ENCODE peak calls at places on chromosomes 1 and 21, in ten cellular contexts. R is CD8-positive, alpha-beta T cell; X is fibroblast of lung; I is A549; M is K562; C is CD8-positive, alpha-beta memory T cell; T is cardiac muscle cell; S is A673; J is HCT116; Z is breast epithelium. F is an unnamed sample. For H3K4me1, the result is how much of the 10 kb centered on the place peaks cover.

GRCh38 chr1:179589524-179589923 is 2.1 kb upstream of the TDRD5 start:
- DNase-seq in R (no peak), X (no peak), I (no peak), M (no peak), C (no peak), T (no peak), S (peak), J (no peak), Z (no peak), F (no peak)

GRCh38 chr1:1123581-1124507 is 8.0 kb upstream of the C1orf159 start:
- DNase-seq in R (no peak), X (peak), I (no peak), M (no peak), C (no peak), T (no peak), S (peak), J (no peak), Z (no peak), F (no peak)

GRCh38 chr1:31458287-31458896 is 45.4 kb downstream of the SERINC2 start:
- DNase-seq in R (no peak), X (no peak), I (no peak), M (no peak), C (no peak), T (no peak), S (no peak), J (no peak), Z (no peak), F (no peak)

GRCh38 chr1:15833842-15834405 is 13.6 kb upstream of the SPEN start:
- DNase-seq in R (no peak), X (no peak), I (no peak), M (no peak), C (no peak), T (no peak), S (no peak), J (no peak), Z (no peak), F (no peak)

GRCh38 chr1:155648207-155649147 is 38.5 kb downstream of the MSTO1 start:
- DNase-seq in R (no peak), X (peak), I (peak), M (no peak), C (no peak), T (peak), S (peak), J (peak), Z (no peak), F (no peak)

GRCh38 chr1:243982451-243983018 is 68.5 kb upstream of the ZBTB18 start:
- DNase-seq in R (no peak), X (no peak), I (no peak), M (no peak), C (no peak), T (no peak), S (peak), J (no peak), Z (no peak), F (no peak)

GRCh38 chr1:226490441-226490809 is 58.1 kb upstream of the STUM start:
- DNase-seq in R (no peak), X (no peak), I (no peak), M (no peak), C (no peak), T (no peak), S (no peak), J (no peak), Z (no peak), F (no peak)

GRCh38 chr1:189669846-189670245 is 807.8 kb downstream of the BRINP3 start:
- DNase-seq in R (no peak), X (peak), I (no peak), M (no peak), C (no peak), T (no peak), S (no peak), J (no peak), Z (no peak), F (no peak)

GRCh38 chr1:93000751-93001175 is 39.5 kb upstream of the DIPK1A start:
- DNase-seq in R (no peak), X (no peak), I (no peak), M (no peak), C (no peak), T (peak), S (peak), J (no peak), Z (no peak), F (no peak)

GRCh38 chr1:182235952-182236650 is 155.5 kb downstream of the GLUL start:
- DNase-seq in R (no peak), X (peak), I (no peak), M (peak), C (no peak), T (peak), S (no peak), J (peak), Z (no peak), F (no peak)

GRCh38 chr21:34280389-34280795 is 83.4 kb upstream of the KCNE2 start:
- DNase-seq in R (no peak), X (peak), I (no peak), M (no peak), C (no peak), T (peak), S (no peak), J (no peak), Z (no peak), F (no peak)

GRCh38 chr1:25442178-25442577 is 11.5 kb downstream of the MACO1 start:
- DNase-seq in R (no peak), X (no peak), I (no peak), M (no peak), C (no peak), T (no peak), S (no peak), J (peak), Z (no peak), F (no peak)

GRCh38 chr1:29542476-29543015 is 306.2 kb downstream of the PTPRU start:
- DNase-seq in R (no peak), X (no peak), I (no peak), M (no peak), C (no peak), T (no peak), S (no peak), J (no peak), Z (no peak), F (no peak)

GRCh38 chr1:92755541-92756351 is 29.2 kb downstream of the EVI5 start:
- DNase-seq in R (no peak), X (peak), I (no peak), M (no peak), C (no peak), T (no peak), S (no peak), J (no peak), Z (no peak), F (no peak)

GRCh38 chr1:164863056-164863455 is 304.1 kb downstream of the PBX1 start:
- DNase-seq in R (no peak), X (no peak), I (no peak), M (no peak), C (no peak), T (no peak), S (no peak), J (no peak), Z (no peak), F (no peak)

GRCh38 chr1:201223852-201224670 is 33.4 kb downstream of the IGFN1 start:
- DNase-seq in R (no peak), X (no peak), I (no peak), M (no peak), C (no peak), T (no peak), S (no peak), J (no peak), Z (no peak), F (no peak)

GRCh38 chr1:246415028-246415427 is 92.1 kb downstream of the SMYD3 start:
- DNase-seq in R (no peak), X (no peak), I (no peak), M (no peak), C (no peak), T (no peak), S (no peak), J (no peak), Z (no peak), F (no peak)

GRCh38 chr1:62621907-62622306 is 24.6 kb downstream of the ANGPTL3 start:
- DNase-seq in R (no peak), X (peak), I (peak), M (no peak), C (no peak), T (no peak), S (peak), J (peak), Z (no peak), F (no peak)

GRCh38 chr1:68141801-68142440 is 90.4 kb downstream of the WLS start:
- DNase-seq in R (no peak), X (peak), I (no peak), M (no peak), C (no peak), T (peak), S (no peak), J (no peak), Z (no peak), F (no peak)

GRCh38 chr1:116942344-116942743 is 32.6 kb downstream of the PTGFRN start:
- DNase-seq in R (no peak), X (no peak), I (no peak), M (no peak), C (no peak), T (no peak), S (no peak), J (no peak), Z (no peak), F (no peak)

GRCh38 chr1:159970932-159971342 is 16.9 kb upstream of the SLAMF9 start:
- DNase-seq in R (no peak), X (no peak), I (no peak), M (no peak), C (no peak), T (peak), S (no peak), J (no peak), Z (no peak), F (no peak)

GRCh38 chr1:96387785-96388184 is 333.8 kb upstream of the PTBP2 start:
- DNase-seq in R (no peak), X (no peak), I (no peak), M (no peak), C (no peak), T (no peak), S (no peak), J (no peak), Z (no peak), F (no peak)

GRCh38 chr1:84845357-84845756 is 47.6 kb downstream of the LPAR3 start:
- DNase-seq in R (no peak), X (no peak), I (no peak), M (no peak), C (no peak), T (no peak), S (no peak), J (no peak), Z (no peak), F (no peak)

GRCh38 chr1:181178241-181178640 is 89.7 kb downstream of the IER5 start:
- DNase-seq in R (no peak), X (no peak), I (no peak), M (no peak), C (no peak), T (no peak), S (no peak), J (no peak), Z (no peak), F (no peak)

GRCh38 chr21:36419996-36420395 is 34.8 kb downstream of the CHAF1B start:
- DNase-seq in R (peak), X (peak), I (peak), M (peak), C (peak), T (peak), S (peak), J (peak), Z (peak), F (no peak)

GRCh38 chr1:100358210-100358609 is 5.9 kb downstream of the CDC14A start:
- DNase-seq in R (no peak), X (peak), I (no peak), M (no peak), C (no peak), T (peak), S (peak), J (no peak), Z (no peak), F (no peak)

DNA sequence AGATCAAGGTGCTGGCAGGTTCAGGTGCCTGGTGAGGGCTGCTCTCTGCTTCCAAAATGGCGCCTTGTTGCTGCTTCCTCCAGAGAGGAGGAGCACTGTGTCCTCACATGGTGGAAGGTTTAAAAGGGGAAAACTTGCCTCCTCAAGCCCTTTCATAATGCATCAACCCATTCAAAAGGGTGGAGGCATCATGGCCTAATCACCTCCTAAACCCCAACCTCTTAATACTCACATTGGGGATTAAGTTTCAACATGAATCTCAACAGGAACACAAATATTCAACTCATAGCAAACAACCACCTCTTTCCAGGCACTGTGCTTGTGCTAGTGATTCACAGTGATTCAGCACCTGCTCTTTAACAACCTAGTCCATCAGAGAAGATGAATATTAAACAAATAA is 4.2 kb downstream of the S100A12 start:
- DNase-seq in R (no peak), X (no peak), I (no peak), M (no peak), C (no peak), T (no peak), S (no peak), J (no peak), Z (no peak), F (no peak)
- H3K4me1 ChIP-seq in R (under half), X (under half), I (under half), M (under half), C (under half), T (under half), S (under half), J (under half), Z (under half), F (under half)

DNA sequence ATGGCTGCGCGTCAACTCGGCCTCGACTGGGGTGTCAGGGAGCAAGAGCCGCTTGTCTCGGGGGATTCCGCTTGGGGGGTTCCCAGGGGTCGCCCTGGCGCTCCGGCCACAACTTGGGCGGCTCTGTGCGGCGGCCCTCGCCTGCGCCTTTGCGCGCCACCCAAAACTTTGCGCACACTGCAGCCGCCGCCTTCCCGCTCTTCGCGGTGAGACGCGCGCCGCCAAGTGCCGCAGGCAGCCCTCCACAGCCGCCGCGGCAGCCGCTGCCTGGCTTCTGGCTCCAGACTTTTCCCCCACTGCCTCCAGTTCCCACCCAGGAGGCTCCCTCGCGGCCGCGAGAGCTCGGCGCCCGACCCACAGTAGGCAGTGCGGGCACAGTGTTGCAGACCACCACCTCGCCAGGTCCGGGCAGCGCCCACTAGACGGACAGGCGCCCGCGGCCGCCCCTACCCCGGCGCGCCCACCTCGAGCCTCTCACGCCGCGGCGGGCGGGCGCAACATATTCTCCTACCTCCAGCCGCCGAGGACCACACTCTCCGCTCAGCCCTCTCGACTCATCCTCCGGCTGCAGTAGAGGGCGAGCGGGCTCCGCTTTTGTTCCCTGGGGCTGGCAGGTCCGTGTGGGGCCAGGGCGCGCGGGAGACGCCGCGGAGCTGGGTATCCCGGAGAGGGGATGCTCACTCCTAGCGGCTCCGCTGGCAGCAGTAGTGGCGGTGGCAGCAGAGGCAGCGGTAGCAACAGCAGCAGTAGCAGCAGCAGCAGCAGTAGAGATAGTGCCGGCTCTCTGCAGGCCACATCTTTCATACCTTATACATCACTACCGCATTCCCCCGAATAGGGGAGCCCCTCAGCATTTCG is 296.6 kb downstream of the OMA1 start:
- DNase-seq in R (no peak), X (peak), I (no peak), M (no peak), C (no peak), T (peak), S (peak), J (no peak), Z (no peak), F (no peak)
- H3K4me3 ChIP-seq in R (no peak), X (no peak), I (no peak), M (no peak), C (no peak), T (peak), S (peak), J (no peak), Z (peak), F (no peak)

DNA sequence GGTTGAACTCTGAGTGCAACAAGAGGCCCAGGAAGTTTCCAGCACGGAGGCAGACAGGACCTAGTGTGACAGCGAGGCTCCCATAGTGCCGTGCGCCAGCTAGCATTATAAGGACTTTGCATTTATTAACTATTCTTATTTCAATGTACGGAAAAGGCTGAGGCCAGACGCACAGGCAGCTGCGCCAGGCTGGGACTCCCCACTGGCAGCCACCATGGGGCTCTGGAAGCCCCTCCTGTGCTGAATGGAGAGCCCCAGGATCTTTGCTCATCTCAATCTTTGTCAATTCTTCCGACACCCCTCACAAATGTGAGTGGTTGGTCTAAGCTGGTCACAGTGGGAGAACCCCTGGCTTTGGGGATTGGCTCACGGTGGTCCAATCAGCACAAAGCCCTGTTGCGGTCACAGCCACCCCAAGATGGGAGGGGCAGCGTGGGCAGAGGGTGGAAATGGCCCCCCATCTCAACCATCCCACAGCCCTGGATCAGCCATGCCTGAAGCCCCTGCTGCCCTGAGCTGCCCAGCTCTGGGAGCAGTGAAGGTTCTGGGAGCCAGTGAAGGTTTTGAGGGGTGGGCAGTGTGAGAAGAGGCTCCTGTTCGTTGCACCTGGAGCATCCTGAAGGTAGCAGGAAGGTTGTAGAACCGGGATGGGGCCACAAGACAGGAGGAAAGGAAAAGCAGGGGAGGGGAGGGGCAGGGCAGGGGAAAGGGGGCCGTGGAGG is 59.5 kb upstream of the ADARB1 start:
- DNase-seq in R (no peak), X (no peak), I (no peak), M (no peak), C (no peak), T (no peak), S (peak), J (no peak), Z (no peak), F (no peak)
- H3K4me1 ChIP-seq in R (under half), X (under half), I (under half), M (under half), C (under half), T (under half), S (under half), J (under half), Z (under half), F (under half)

DNA sequence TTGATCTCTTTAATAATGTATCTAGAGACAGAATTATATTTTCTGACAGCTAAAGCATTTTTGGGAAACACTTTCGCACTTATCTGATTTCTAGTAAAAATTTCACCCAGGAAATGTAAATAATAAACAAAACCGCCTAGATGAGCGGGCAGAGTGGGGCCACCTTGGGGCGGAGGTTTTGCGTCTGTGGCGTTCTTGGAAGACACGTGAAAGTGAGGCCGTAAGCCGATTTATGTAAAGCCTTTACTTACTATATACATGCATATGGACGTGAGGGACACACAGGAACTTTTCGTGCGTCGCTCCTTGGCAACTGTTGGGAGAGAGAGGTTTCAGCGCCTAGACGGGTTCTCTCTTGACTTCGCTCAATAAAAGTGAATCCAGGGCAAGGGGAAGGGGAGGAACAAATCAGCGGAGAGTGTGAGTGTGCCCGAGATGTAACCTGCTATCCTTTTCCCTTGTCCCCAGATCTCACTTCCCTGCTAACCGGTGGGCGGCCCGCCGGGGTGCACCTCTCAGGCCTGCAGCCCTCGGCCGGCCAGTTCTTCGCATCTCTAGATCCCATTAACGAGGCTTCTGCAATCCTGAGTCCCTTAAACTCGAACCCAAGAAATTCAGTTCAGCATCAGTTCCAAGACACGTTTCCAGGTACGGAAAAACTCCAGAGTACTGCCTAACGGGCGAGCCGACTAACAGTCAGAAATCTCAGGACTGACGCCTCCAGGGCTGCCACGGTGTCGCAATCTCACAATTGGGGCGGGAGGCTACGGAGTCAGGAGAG is 1.7 kb downstream of the HLX start:
- DNase-seq in R (no peak), X (peak), I (no peak), M (no peak), C (no peak), T (no peak), S (no peak), J (no peak), Z (no peak), F (no peak)
- H3K4me3 ChIP-seq in R (no peak), X (peak), I (peak), M (peak), C (no peak), T (no peak), S (no peak), J (no peak), Z (peak), F (no peak)